ENCODE peak calls at places on chromosomes 16 and 17, in nine cellular contexts. H is pancreas; B is lung; F is endodermal cell; A is cardiac muscle cell; O is astrocyte of the spinal cord; N is CD8-positive, alpha-beta T cell; K is choroid plexus epithelial cell; C is tibial artery. E is an unnamed sample.

GRCh38 chr16:26649646-26650045 is 417.1 kb upstream of the C16orf82 start:
- DNase-seq in H (no peak), B (no peak), F (no peak), A (no peak), O (no peak), N (no peak), K (no peak), C (no peak), E (no peak)

GRCh38 chr16:58848662-58849002 is 114.5 kb upstream of the GOT2 start:
- DNase-seq in H (no peak), B (no peak), F (peak; percentile 52), A (no peak), O (no peak), N (no peak), K (no peak), C (no peak), E (no peak)

GRCh38 chr16:24552705-24553104 is 13.3 kb downstream of the RBBP6 start:
- DNase-seq in H (no peak), B (no peak), F (no peak), A (no peak), O (no peak), N (no peak), K (no peak), C (no peak), E (no peak)

GRCh38 chr17:6567528-6568185 is 11.3 kb upstream of the PITPNM3 start:
- DNase-seq in H (no peak), B (peak; percentile 63), F (peak; percentile 76), A (peak; percentile 30), O (no peak), N (no peak), K (no peak), C (no peak), E (no peak)

GRCh38 chr16:88905563-88905962 is 39.1 kb upstream of the PABPN1L start:
- DNase-seq in H (no peak), B (no peak), F (peak; percentile 86), A (no peak), O (no peak), N (no peak), K (no peak), C (no peak), E (no peak)

GRCh38 chr16:65037558-65037957 is 84.3 kb downstream of the CDH11 start:
- DNase-seq in H (no peak), B (no peak), F (peak; percentile 49), A (no peak), O (no peak), N (no peak), K (no peak), C (no peak), E (no peak)

GRCh38 chr17:42313773-42314566 is 25.7 kb downstream of the STAT5A start:
- DNase-seq in H (no peak), B (no peak), F (no peak), A (no peak), O (no peak), N (no peak), K (no peak), C (no peak), E (no peak)

GRCh38 chr16:89990799-89991198 is 28.5 kb downstream of the DBNDD1 start:
- DNase-seq in H (no peak), B (no peak), F (no peak), A (no peak), O (no peak), N (no peak), K (no peak), C (no peak), E (no peak)

GRCh38 chr16:53071748-53072301 is 17.0 kb downstream of the CHD9 start:
- DNase-seq in H (no peak), B (no peak), F (no peak), A (peak; percentile 85), O (peak; percentile 54), N (no peak), K (peak; percentile 47), C (peak; percentile 72), E (no peak)

GRCh38 chr17:51739245-51739886 is 419.1 kb downstream of the CA10 start:
- DNase-seq in H (no peak), B (no peak), F (peak; percentile 47), A (no peak), O (no peak), N (no peak), K (no peak), C (no peak), E (no peak)

GRCh38 chr16:27980919-27981670 is 82.4 kb downstream of the GSG1L start:
- DNase-seq in H (no peak), B (no peak), F (no peak), A (no peak), O (no peak), N (no peak), K (no peak), C (peak; percentile 44), E (no peak)

GRCh38 chr17:67829331-67829730 is 4.0 kb downstream of the BPTF start:
- DNase-seq in H (no peak), B (no peak), F (no peak), A (no peak), O (no peak), N (no peak), K (no peak), C (no peak), E (no peak)

GRCh38 chr17:61904094-61904710 is 23.6 kb downstream of the INTS2 start:
- DNase-seq in H (no peak), B (no peak), F (no peak), A (no peak), O (no peak), N (no peak), K (no peak), C (no peak), E (no peak)
- TF ChIP-seq CTCF in H (no peak), B (no peak), F (no peak), A (no peak), O (no peak), N (no peak), K (no peak), C (no peak), E (no peak)

DNA sequence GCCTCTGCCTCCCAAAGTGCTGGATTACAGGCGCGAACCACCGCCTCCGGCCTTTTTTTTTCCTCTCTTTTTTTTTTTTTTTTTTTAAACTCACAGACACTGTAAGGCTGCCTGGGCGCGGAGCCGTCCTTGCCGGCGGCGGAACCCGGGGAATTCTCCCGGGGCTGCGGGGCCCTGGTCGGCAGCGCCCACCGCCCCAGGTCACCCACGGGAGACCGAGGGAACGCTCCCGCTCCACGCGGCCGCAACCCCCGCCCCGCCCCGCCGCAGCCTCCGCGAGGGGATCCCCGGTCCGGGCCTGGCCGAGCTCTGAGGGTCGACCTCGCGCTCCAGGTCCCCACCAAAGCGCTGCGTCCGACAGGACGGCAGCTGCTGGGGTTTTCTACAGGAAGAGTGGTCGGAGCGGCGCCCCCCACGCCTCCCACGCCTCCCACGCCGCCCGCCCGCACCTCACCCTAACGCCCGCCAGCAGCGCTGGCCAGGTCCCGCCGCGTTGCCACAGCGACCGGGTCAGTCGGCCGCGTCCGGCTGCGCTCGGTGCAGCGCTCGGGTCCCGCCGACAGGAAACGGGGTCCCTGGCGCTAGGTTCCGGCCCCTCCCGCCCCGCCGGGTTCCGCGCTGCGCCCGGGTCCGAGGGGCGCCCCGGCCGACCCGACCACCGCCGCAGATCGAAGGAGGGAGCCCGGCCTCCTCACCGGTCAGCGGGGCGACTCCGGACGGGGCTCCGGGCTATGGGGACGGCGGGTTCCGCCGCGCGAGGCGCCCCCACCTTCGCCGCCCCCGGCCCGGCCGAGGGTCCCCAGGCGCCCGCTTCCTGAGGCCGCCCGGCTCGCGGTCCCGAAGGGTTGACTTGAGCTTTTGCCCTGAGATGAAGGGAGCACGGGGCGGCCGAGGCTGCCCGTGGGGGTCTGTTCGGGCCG is at the start of gene CCDC57:
- DNase-seq in H (peak; percentile 75), B (peak; percentile 79), F (peak; percentile 93), A (peak; percentile 89), O (peak; percentile 68), N (no peak), K (peak; percentile 79), C (peak; percentile 87), E (peak; percentile 76)
- TF ChIP-seq CTCF in H (no peak), B (no peak), F (no peak), A (no peak), O (no peak), N (no peak), K (no peak), C (peak; percentile 38), E (no peak)

GRCh38 chr17:55598495-55598894 is 87.2 kb upstream of the SMIM36 start:
- DNase-seq in H (no peak), B (no peak), F (no peak), A (no peak), O (no peak), N (no peak), K (no peak), C (no peak), E (no peak)

GRCh38 chr17:55606431-55606830 is 95.2 kb upstream of the SMIM36 start:
- DNase-seq in H (no peak), B (no peak), F (no peak), A (no peak), O (no peak), N (no peak), K (peak; percentile 41), C (no peak), E (no peak)

GRCh38 chr17:55605705-55606104 is 94.5 kb upstream of the SMIM36 start:
- DNase-seq in H (no peak), B (no peak), F (no peak), A (no peak), O (no peak), N (no peak), K (no peak), C (no peak), E (no peak)

GRCh38 chr17:55607736-55608341 is 96.6 kb upstream of the SMIM36 start:
- DNase-seq in H (peak; percentile 27), B (peak; percentile 60), F (no peak), A (peak; percentile 86), O (peak; percentile 38), N (no peak), K (peak; percentile 79), C (no peak), E (no peak)

DNA sequence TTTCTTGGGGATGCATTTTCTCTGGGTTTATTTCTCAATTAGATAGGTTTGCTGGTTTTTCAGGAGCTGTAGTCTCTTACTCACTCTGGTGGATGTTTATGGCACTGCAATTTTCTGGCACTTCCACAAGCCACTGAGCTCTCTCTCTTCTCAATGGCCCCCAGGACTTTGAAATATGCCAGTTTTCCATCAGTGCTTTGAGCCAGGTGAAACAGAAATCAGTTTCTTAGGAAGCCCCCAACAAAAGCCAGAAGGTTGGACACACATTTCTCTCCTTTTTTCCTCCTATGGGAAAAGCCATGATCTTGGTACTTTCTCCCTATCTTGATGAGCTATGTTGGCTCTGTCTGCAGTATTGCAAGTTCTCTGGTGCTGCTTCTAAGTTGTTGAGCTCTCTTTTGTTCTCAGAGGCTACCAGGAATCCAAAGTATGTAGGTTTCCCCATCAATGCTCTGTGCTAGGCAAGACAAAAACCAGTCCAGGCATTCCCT is 90.7 kb upstream of the SMIM36 start:
- DNase-seq in H (no peak), B (no peak), F (peak; percentile 86), A (peak; percentile 79), O (peak; percentile 71), N (no peak), K (peak; percentile 84), C (no peak), E (no peak)
- TF ChIP-seq CTCF in H (no peak), B (peak; percentile 34), F (peak; percentile 79), A (peak; percentile 86), O (peak; percentile 85), N (peak; percentile 21), K (peak; percentile 89), C (peak; percentile 46), E (peak; percentile 86)

DNA sequence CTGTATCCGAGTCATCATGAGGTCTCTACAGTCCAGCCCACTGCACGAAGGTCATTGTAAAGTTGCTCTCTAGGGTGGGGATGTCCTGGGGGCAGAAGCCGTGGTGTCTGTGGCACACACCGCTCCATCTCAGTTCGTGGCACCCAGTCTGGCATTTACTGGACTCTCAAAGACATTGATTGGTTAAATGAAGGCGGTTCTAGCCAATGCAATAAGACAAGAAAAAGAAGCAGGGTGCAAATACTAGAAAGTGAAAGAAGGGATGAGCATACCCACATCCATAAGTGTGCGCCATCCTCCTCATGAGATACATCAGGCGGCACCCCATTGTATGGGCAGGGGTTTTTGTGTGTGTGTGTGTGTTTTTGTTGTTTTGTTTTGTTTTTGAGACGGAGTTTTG is 10.7 kb upstream of the ATP2A3 start:
- DNase-seq in H (no peak), B (no peak), F (no peak), A (no peak), O (no peak), N (no peak), K (no peak), C (no peak), E (no peak)
- TF ChIP-seq CTCF in H (no peak), B (no peak), F (no peak), A (no peak), O (no peak), N (no peak), K (no peak), C (no peak), E (no peak)